ENCODE peak calls at places on chromosome 21, in six cellular contexts. One of them, this sample, is unnamed.

GRCh38 chr21:17782051-17782450 is 37.1 kb downstream of the C21orf91 start:
- DNase-seq in ovary: no peak
- DNase-seq in pancreas: no peak
- DNase-seq in tibial artery: no peak
- DNase-seq in transverse colon: no peak
- DNase-seq in heart left ventricle: no peak
- DNase-seq in this sample: no peak

GRCh38 chr21:38869946-38870345 is 64.2 kb downstream of the ETS2 start:
- DNase-seq in tibial artery: no peak
- DNase-seq in pancreas: no peak
- DNase-seq in heart left ventricle: no peak
- DNase-seq in transverse colon: no peak
- DNase-seq in ovary: no peak
- DNase-seq in this sample: no peak

GRCh38 chr21:38875694-38876492 is 70.2 kb downstream of the ETS2 start:
- DNase-seq in transverse colon: no peak
- DNase-seq in heart left ventricle: no peak
- DNase-seq in pancreas: no peak
- DNase-seq in tibial artery: no peak
- DNase-seq in ovary: no peak
- DNase-seq in this sample: no peak

GRCh38 chr21:36698160-36699025 is 522 bp upstream of the SIM2 start:
- DNase-seq in tibial artery: no peak
- DNase-seq in pancreas: peak
- DNase-seq in ovary: no peak
- DNase-seq in heart left ventricle: no peak
- DNase-seq in transverse colon: no peak
- DNase-seq in this sample: no peak

GRCh38 chr21:46475296-46475695 is 16.6 kb downstream of the DIP2A start:
- DNase-seq in heart left ventricle: no peak
- DNase-seq in pancreas: no peak
- DNase-seq in ovary: no peak
- DNase-seq in tibial artery: no peak
- DNase-seq in transverse colon: no peak
- DNase-seq in this sample: no peak

GRCh38 chr21:46393941-46394818 is 64.5 kb upstream of the DIP2A start:
- DNase-seq in heart left ventricle: no peak
- DNase-seq in pancreas: no peak
- DNase-seq in tibial artery: no peak
- DNase-seq in transverse colon: no peak
- DNase-seq in ovary: no peak
- DNase-seq in this sample: no peak

GRCh38 chr21:28904961-28905435 is 87.7 kb downstream of the LTN1 start:
- DNase-seq in transverse colon: peak
- DNase-seq in pancreas: no peak
- DNase-seq in heart left ventricle: no peak
- DNase-seq in ovary: no peak
- DNase-seq in tibial artery: no peak
- DNase-seq in this sample: no peak

GRCh38 chr21:37357691-37358090 is 8.9 kb upstream of the DYRK1A start:
- DNase-seq in pancreas: no peak
- DNase-seq in ovary: no peak
- DNase-seq in transverse colon: no peak
- DNase-seq in heart left ventricle: no peak
- DNase-seq in tibial artery: no peak
- DNase-seq in this sample: no peak

GRCh38 chr21:18522181-18522771 is 118.7 kb upstream of the TMPRSS15 start:
- DNase-seq in tibial artery: no peak
- DNase-seq in ovary: no peak
- DNase-seq in heart left ventricle: no peak
- DNase-seq in transverse colon: no peak
- DNase-seq in pancreas: no peak
- DNase-seq in this sample: no peak

GRCh38 chr21:37219766-37220432 is 47.2 kb downstream of the VPS26C start:
- DNase-seq in tibial artery: no peak
- DNase-seq in pancreas: no peak
- DNase-seq in ovary: no peak
- DNase-seq in heart left ventricle: no peak
- DNase-seq in transverse colon: no peak
- DNase-seq in this sample: no peak

GRCh38 chr21:23593582-23593981 is 2013.7 kb downstream of the MRPL39 start:
- DNase-seq in heart left ventricle: no peak
- DNase-seq in pancreas: no peak
- DNase-seq in transverse colon: no peak
- DNase-seq in tibial artery: no peak
- DNase-seq in ovary: no peak
- DNase-seq in this sample: no peak

GRCh38 chr21:41247561-41247968 is 69.0 kb upstream of the FAM3B start:
- DNase-seq in transverse colon: peak
- DNase-seq in pancreas: peak
- DNase-seq in tibial artery: peak
- DNase-seq in heart left ventricle: peak
- DNase-seq in ovary: no peak
- DNase-seq in this sample: no peak

DNA sequence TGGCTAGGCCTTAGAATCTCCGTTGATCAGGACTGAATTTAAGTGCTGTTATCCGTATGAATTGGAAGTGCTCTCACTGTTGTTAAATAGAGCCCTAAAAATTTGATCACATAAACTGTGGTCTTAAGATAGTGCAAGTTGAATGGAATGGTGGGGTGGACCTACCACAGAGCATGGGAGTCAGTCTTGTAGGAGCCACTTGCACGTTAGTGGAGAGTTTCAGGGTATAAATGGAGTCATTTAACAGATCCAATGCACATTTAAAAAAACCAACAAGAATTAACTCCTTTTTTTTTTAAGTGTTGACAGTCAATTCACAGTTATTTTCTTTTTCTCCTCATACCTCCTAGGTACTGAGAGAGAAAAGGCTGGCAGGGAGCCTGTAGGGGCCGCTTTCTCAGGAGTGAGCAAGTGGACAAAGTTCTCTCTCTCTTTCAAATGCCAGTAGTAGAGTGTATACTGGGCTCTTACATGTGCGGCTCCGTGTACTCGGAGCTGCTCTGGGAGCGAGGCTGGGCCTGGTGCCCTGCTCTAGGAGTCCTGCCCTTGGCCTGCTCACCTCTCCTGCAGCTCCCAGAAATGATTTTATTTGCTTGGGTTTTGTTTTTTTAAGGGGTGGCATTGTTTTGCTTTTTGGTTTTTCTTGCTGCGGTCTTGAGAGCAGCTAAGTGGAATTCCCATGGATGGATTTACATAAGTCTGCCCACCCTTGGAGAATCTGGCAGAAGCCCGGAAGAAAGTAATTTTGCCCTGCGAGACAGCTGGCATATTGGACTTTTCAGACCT is 91.3 kb downstream of the ATP5PO start:
- DNase-seq in ovary: peak
- DNase-seq in heart left ventricle: no peak
- DNase-seq in transverse colon: no peak
- DNase-seq in tibial artery: peak
- DNase-seq in pancreas: no peak
- DNase-seq in this sample: no peak
- TF ChIP-seq CTCF in ovary: no peak
- TF ChIP-seq CTCF in heart left ventricle: no peak
- TF ChIP-seq CTCF in transverse colon: no peak
- TF ChIP-seq CTCF in tibial artery: no peak
- TF ChIP-seq CTCF in pancreas: no peak
- TF ChIP-seq CTCF in this sample: no peak

GRCh38 chr21:43333301-43334062 is 93.4 kb downstream of the SIK1 start:
- DNase-seq in pancreas: no peak
- DNase-seq in heart left ventricle: peak
- DNase-seq in transverse colon: no peak
- DNase-seq in tibial artery: no peak
- DNase-seq in ovary: peak
- DNase-seq in this sample: peak
- H3K27ac ChIP-seq in pancreas: peak
- H3K27ac ChIP-seq in heart left ventricle: peak
- H3K27ac ChIP-seq in transverse colon: peak
- H3K27ac ChIP-seq in tibial artery: peak
- H3K27ac ChIP-seq in ovary: peak
- H3K27ac ChIP-seq in this sample: peak

GRCh38 chr21:26842976-26843911 is 2.0 kb downstream of the ADAMTS1 start:
- DNase-seq in transverse colon: peak
- DNase-seq in heart left ventricle: peak
- DNase-seq in pancreas: peak
- DNase-seq in ovary: peak
- DNase-seq in tibial artery: peak
- DNase-seq in this sample: peak
- TF ChIP-seq CTCF in transverse colon: peak
- TF ChIP-seq CTCF in heart left ventricle: peak
- TF ChIP-seq CTCF in pancreas: no peak
- TF ChIP-seq CTCF in ovary: peak
- TF ChIP-seq CTCF in tibial artery: peak
- TF ChIP-seq CTCF in this sample: peak

GRCh38 chr21:43981151-43981870 is 30.8 kb upstream of the TRAPPC10 start:
- DNase-seq in pancreas: no peak
- DNase-seq in tibial artery: no peak
- DNase-seq in heart left ventricle: no peak
- DNase-seq in transverse colon: no peak
- DNase-seq in ovary: no peak
- DNase-seq in this sample: no peak

GRCh38 chr21:43982489-43983078 is 29.5 kb upstream of the TRAPPC10 start:
- DNase-seq in ovary: no peak
- DNase-seq in transverse colon: no peak
- DNase-seq in heart left ventricle: no peak
- DNase-seq in tibial artery: no peak
- DNase-seq in pancreas: no peak
- DNase-seq in this sample: no peak

GRCh38 chr21:43983860-43984420 is 28.2 kb upstream of the TRAPPC10 start:
- DNase-seq in pancreas: no peak
- DNase-seq in ovary: no peak
- DNase-seq in tibial artery: no peak
- DNase-seq in heart left ventricle: no peak
- DNase-seq in transverse colon: no peak
- DNase-seq in this sample: no peak

GRCh38 chr21:43983390-43983789 is 28.7 kb upstream of the TRAPPC10 start:
- DNase-seq in ovary: no peak
- DNase-seq in pancreas: no peak
- DNase-seq in heart left ventricle: no peak
- DNase-seq in tibial artery: no peak
- DNase-seq in transverse colon: no peak
- DNase-seq in this sample: no peak

DNA sequence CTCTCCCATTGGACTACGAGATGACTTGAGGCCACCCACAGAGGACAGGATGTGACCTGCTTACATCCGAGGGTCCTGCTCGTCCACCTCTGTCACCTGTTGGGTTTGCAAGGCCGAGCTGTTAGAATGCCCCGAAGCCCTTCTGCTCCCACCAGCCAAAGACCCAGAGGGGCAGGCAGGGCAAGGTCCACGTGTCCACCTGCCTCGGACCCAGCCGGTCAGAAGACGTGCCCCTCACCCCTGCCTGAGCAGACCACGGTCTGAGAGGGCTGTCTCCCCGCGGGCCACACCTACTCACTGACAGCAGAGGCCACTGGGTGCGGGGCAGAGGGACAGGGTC is 30.3 kb upstream of the TRAPPC10 start:
- DNase-seq in transverse colon: no peak
- DNase-seq in heart left ventricle: no peak
- DNase-seq in pancreas: no peak
- DNase-seq in ovary: no peak
- DNase-seq in tibial artery: no peak
- DNase-seq in this sample: no peak
- H3K27ac ChIP-seq in transverse colon: no peak
- H3K27ac ChIP-seq in heart left ventricle: no peak
- H3K27ac ChIP-seq in pancreas: no peak
- H3K27ac ChIP-seq in ovary: no peak
- H3K27ac ChIP-seq in tibial artery: no peak
- H3K27ac ChIP-seq in this sample: no peak

GRCh38 chr21:25790122-25790951 is 55.6 kb downstream of the GABPA start:
- DNase-seq in pancreas: no peak
- DNase-seq in tibial artery: no peak
- DNase-seq in ovary: no peak
- DNase-seq in heart left ventricle: no peak
- DNase-seq in transverse colon: no peak
- DNase-seq in this sample: no peak
- TF ChIP-seq CTCF in pancreas: no peak
- TF ChIP-seq CTCF in tibial artery: no peak
- TF ChIP-seq CTCF in ovary: no peak
- TF ChIP-seq CTCF in heart left ventricle: peak
- TF ChIP-seq CTCF in transverse colon: peak
- TF ChIP-seq CTCF in this sample: peak